ENCODE peak calls at places on chromosomes 7 and 10, in six cellular contexts. O is activated CD8-positive, alpha-beta T cell treated with anti-CD3 and anti-CD28 coated beads for 36 hours; B is OCI-LY7; I is omental fat pad; W is hepatocyte; E is nephron progenitor cell. C is an unnamed sample.

GRCh38 chr10:74683067-74683466 is 143.3 kb upstream of the KAT6B start:
- DNase-seq in O (no peak), B (no peak), I (no peak), W (no peak), E (no peak), C (no peak)

GRCh38 chr7:107563072-107563760 is 504 bp downstream of the COG5 start:
- DNase-seq in O (no peak), B (peak; percentile 36), I (peak; percentile 38), W (no peak), E (no peak), C (no peak)

GRCh38 chr7:133984023-133984422 is 143.1 kb upstream of the LRGUK start:
- DNase-seq in O (no peak), B (no peak), I (no peak), W (no peak), E (no peak), C (no peak)

GRCh38 chr10:27490807-27491206 is 13.3 kb upstream of the RAB18 start:
- DNase-seq in O (no peak), B (no peak), I (no peak), W (peak; percentile 7), E (no peak), C (no peak)

GRCh38 chr10:129032626-129033353 is 434.3 kb upstream of the MGMT start:
- DNase-seq in O (no peak), B (no peak), I (no peak), W (no peak), E (no peak), C (no peak)

GRCh38 chr7:155333346-155334234 is 35.9 kb downstream of the INSIG1 start:
- DNase-seq in O (no peak), B (no peak), I (no peak), W (no peak), E (no peak), C (no peak)

GRCh38 chr10:24208661-24209420 is at the start of gene KIAA1217:
- DNase-seq in O (peak; percentile 37), B (no peak), I (no peak), W (peak; percentile 75), E (peak; percentile 68), C (no peak)

GRCh38 chr7:95558866-95559265 is 37.5 kb downstream of the PDK4 start:
- DNase-seq in O (no peak), B (no peak), I (no peak), W (peak; percentile 42), E (no peak), C (no peak)

GRCh38 chr10:114172776-114173555 is 1.0 kb downstream of the CCDC186 start:
- DNase-seq in O (no peak), B (no peak), I (no peak), W (no peak), E (no peak), C (no peak)

GRCh38 chr10:99296605-99297004 is 32.6 kb upstream of the CNNM1 start:
- DNase-seq in O (no peak), B (no peak), I (no peak), W (no peak), E (no peak), C (no peak)

GRCh38 chr10:79001082-79001885 is 67.5 kb upstream of the ZMIZ1 start:
- DNase-seq in O (no peak), B (no peak), I (no peak), W (no peak), E (no peak), C (no peak)

GRCh38 chr10:69439813-69440506 is 11.3 kb upstream of the TSPAN15 start:
- DNase-seq in O (no peak), B (no peak), I (no peak), W (peak; percentile 87), E (no peak), C (no peak)

GRCh38 chr7:151459726-151460473 is 20.0 kb upstream of the CRYGN start:
- DNase-seq in O (no peak), B (no peak), I (peak; percentile 48), W (peak; percentile 91), E (peak; percentile 68), C (no peak)

GRCh38 chr7:4247106-4247876 is 434.8 kb upstream of the FOXK1 start:
- DNase-seq in O (no peak), B (no peak), I (no peak), W (no peak), E (no peak), C (no peak)

GRCh38 chr10:29276251-29276850 is 12.5 kb upstream of the LYZL1 start:
- DNase-seq in O (no peak), B (no peak), I (no peak), W (no peak), E (no peak), C (no peak)

GRCh38 chr10:3067045-3067858 is at the start of gene PFKP:
- DNase-seq in O (peak; percentile 67), B (peak; percentile 64), I (no peak), W (peak; percentile 44), E (peak; percentile 66), C (peak; percentile 90)

GRCh38 chr7:52119537-52119936 is 802.9 kb upstream of the COBL start:
- DNase-seq in O (no peak), B (no peak), I (no peak), W (no peak), E (no peak), C (no peak)

GRCh38 chr10:3763035-3763456 is 22.0 kb downstream of the KLF6 start:
- DNase-seq in O (peak; percentile 44), B (no peak), I (no peak), W (peak; percentile 2), E (no peak), C (no peak)

GRCh38 chr7:55966851-55967250 is 2.5 kb downstream of the NIPSNAP2 start:
- DNase-seq in O (no peak), B (no peak), I (no peak), W (no peak), E (no peak), C (no peak)

GRCh38 chr7:44762300-44762699 is 13.7 kb downstream of the ZMIZ2 start:
- DNase-seq in O (no peak), B (no peak), I (no peak), W (no peak), E (no peak), C (peak; percentile 23)

GRCh38 chr10:72310241-72310633 is 36.5 kb downstream of the DDIT4 start:
- DNase-seq in O (no peak), B (no peak), I (no peak), W (no peak), E (no peak), C (no peak)

GRCh38 chr10:60798031-60798430 is 19.8 kb downstream of the CDK1 start:
- DNase-seq in O (no peak), B (no peak), I (no peak), W (no peak), E (no peak), C (no peak)

GRCh38 chr10:95601116-95601719 is 40.0 kb upstream of the SORBS1 start:
- DNase-seq in O (peak; percentile 70), B (peak; percentile 68), I (peak; percentile 72), W (peak; percentile 93), E (peak; percentile 80), C (peak; percentile 69)

GRCh38 chr10:10804998-10805737 is 212.5 kb upstream of the CELF2 start:
- DNase-seq in O (no peak), B (no peak), I (no peak), W (peak; percentile 41), E (no peak), C (no peak)

GRCh38 chr10:90136731-90137316 is 435.4 kb downstream of the KIF20B start:
- DNase-seq in O (peak; percentile 26), B (peak; percentile 47), I (no peak), W (no peak), E (peak; percentile 16), C (no peak)

GRCh38 chr7:157432957-157433576 is 96.3 kb downstream of the DNAJB6 start:
- DNase-seq in O (peak; percentile 80), B (peak; percentile 38), I (no peak), W (peak; percentile 64), E (peak; percentile 64), C (peak; percentile 73)
- TF ChIP-seq CTCF in O (peak; percentile 85), B (peak; percentile 85), I (no peak), W (peak; percentile 83), E (peak; percentile 70), C (peak; percentile 73)

GRCh38 chr7:32803742-32804141 is 87.8 kb downstream of the KBTBD2 start:
- DNase-seq in O (no peak), B (no peak), I (no peak), W (no peak), E (no peak), C (no peak)

GRCh38 chr7:32809871-32810270 is 81.7 kb downstream of the KBTBD2 start:
- DNase-seq in O (no peak), B (no peak), I (no peak), W (no peak), E (no peak), C (no peak)

DNA sequence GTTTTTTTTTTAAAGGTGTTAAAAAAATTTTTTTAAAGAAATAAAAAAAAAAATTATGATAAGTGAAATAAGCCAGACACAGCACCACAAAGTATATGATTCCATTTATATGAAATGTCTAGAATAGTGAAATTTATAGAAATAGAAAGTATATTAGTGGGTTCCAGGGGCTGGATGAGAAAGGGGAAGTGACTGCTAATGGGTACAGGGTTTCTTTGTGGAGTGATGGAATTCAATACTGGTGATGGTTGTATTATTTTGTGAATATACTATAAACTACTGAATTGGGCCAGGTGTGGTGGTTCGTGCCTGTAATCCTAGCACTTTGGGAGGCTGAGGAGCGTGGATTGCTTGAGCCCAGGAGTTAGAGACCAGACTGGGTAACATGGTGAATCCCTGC is 82.2 kb downstream of the KBTBD2 start:
- DNase-seq in O (no peak), B (no peak), I (no peak), W (no peak), E (no peak), C (no peak)
- TF ChIP-seq CTCF in O (no peak), B (no peak), I (no peak), W (no peak), E (no peak), C (no peak)

DNA sequence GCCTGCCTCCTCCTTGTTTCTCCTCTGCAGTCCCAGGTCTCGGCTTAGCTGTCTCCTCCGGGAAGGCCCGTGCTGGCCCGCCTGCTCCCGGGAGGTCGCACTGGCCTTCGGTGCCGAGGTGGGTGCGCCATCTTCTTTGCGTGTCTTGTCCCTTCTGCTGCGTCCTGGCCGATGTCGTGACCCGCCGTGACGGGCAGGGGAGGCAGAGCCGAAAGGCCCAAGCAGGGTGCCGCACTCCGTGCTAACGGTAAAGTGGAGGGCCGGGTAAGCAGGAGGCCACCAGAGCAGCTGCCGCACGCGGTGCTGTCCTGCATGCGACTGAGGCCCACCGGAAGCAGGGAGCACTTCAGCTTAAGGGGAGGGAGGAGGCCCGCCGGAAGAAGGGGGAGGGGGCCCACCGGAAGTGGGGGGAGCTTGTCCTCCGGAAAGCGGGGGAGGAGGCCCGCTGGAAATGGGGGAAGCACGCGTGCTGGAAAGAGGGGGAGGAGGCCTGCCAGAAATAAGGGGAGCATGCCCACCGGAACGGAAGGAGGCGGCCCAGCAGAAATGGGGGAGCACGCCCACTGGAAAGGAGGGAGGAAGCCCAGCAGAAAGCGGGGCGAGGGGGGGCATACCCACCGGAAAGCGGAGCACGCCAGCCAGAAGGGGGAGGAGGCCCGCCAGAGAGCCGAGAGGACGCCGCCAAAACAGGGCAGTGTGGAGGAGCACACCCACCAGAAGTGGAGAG is 71.4 kb downstream of the PROSER2 start:
- DNase-seq in O (no peak), B (no peak), I (no peak), W (no peak), E (no peak), C (no peak)
- TF ChIP-seq CTCF in O (no peak), B (no peak), I (no peak), W (no peak), E (no peak), C (no peak)

GRCh38 chr10:132331956-132332749 is at the start of gene LRRC27:
- DNase-seq in O (peak; percentile 99), B (peak; percentile 98), I (peak; percentile 97), W (peak; percentile 99), E (peak; percentile 100), C (peak; percentile 99)
- TF ChIP-seq CTCF in O (no peak), B (no peak), I (no peak), W (no peak), E (no peak), C (no peak)